ENCODE peak calls at places on chromosomes 12 and 14, in four cellular contexts. Z is IMR-90, Y is foreskin fibroblast, U is fibroblast of lung. H is an unnamed sample.

GRCh38 chr14:91737619-91738018 is 5.7 kb upstream of the CATSPERB start:
- DNase-seq in U (no peak), Y (no peak), Z (no peak), H (no peak)

GRCh38 chr12:122004633-122005071 is 17.0 kb upstream of the BCL7A start:
- DNase-seq in Y (peak; percentile 82), U (no peak), Z (peak; percentile 28), H (peak; percentile 22)

GRCh38 chr14:96253140-96253539 is 2.9 kb upstream of the BDKRB1 start:
- DNase-seq in Z (peak; percentile 98), U (peak; percentile 94), Y (peak; percentile 89), H (peak; percentile 92)

GRCh38 chr12:27460471-27460978 is 14.0 kb downstream of the SMCO2 start:
- DNase-seq in Y (no peak), U (no peak), Z (peak; percentile 38), H (no peak)

GRCh38 chr14:39071096-39071495 is 31.9 kb downstream of the SEC23A start:
- DNase-seq in U (no peak), Y (no peak), Z (no peak), H (no peak)

GRCh38 chr14:36454599-36455240 is 65.3 kb downstream of the NKX2-1 start:
- DNase-seq in Z (no peak), Y (no peak), U (no peak), H (no peak)

GRCh38 chr12:92629349-92630065 is 73.3 kb upstream of the PLEKHG7 start:
- DNase-seq in Z (peak; percentile 58), Y (peak; percentile 56), U (peak; percentile 59), H (peak; percentile 39)

GRCh38 chr14:33979613-33980276 is 28.9 kb upstream of the EGLN3 start:
- DNase-seq in Y (no peak), Z (no peak), U (no peak), H (no peak)

GRCh38 chr14:49620182-49621113 is at the start of the genes MGAT2 and RPL36AL:
- DNase-seq in U (peak; percentile 99), Y (peak; percentile 100), Z (peak; percentile 99), H (peak; percentile 99)

GRCh38 chr14:49989980-49990379 is 97.1 kb downstream of the ARF6 start:
- DNase-seq in Y (no peak), U (no peak), Z (no peak), H (no peak)

GRCh38 chr12:114860969-114861368 is 177.0 kb upstream of the TBX3 start:
- DNase-seq in Z (no peak), Y (no peak), U (no peak), H (no peak)

GRCh38 chr12:12975322-12976077 is 23.5 kb upstream of the GPRC5D start:
- DNase-seq in Z (peak; percentile 59), U (peak; percentile 51), Y (peak; percentile 71), H (peak; percentile 63)

GRCh38 chr14:103948442-103948841 is 6.1 kb upstream of the RD3L start:
- DNase-seq in Z (no peak), U (no peak), Y (no peak), H (no peak)

GRCh38 chr12:93870020-93870795 is 193.0 kb downstream of the CRADD start:
- DNase-seq in Y (no peak), U (no peak), Z (no peak), H (no peak)

GRCh38 chr12:31342314-31342713 is 16.4 kb upstream of the SINHCAF start:
- DNase-seq in Z (no peak), U (no peak), Y (no peak), H (no peak)

GRCh38 chr12:27244680-27245005 is 557 bp downstream of the STK38L start:
- DNase-seq in Y (peak; percentile 70), Z (peak; percentile 58), U (peak; percentile 65), H (no peak)

GRCh38 chr14:50001999-50002925 is 109.4 kb downstream of the ARF6 start:
- DNase-seq in U (no peak), Y (no peak), Z (no peak), H (no peak)

GRCh38 chr12:101855364-101855884 is 22.0 kb upstream of the DRAM1 start:
- DNase-seq in U (peak; percentile 45), Y (peak; percentile 49), Z (peak; percentile 69), H (peak; percentile 62)

GRCh38 chr12:53223391-53224267 is 8.4 kb downstream of the RARG start:
- DNase-seq in U (peak; percentile 64), Y (peak; percentile 83), Z (peak; percentile 60), H (peak; percentile 85)

GRCh38 chr12:88242161-88242925 is 100.2 kb downstream of the TMTC3 start:
- DNase-seq in U (peak; percentile 99), Y (peak; percentile 98), Z (peak; percentile 99), H (peak; percentile 77)

GRCh38 chr12:110622582-110622981 is 8.7 kb downstream of the TCTN1 start:
- DNase-seq in Z (no peak), Y (peak; percentile 29), U (peak; percentile 21), H (no peak)

GRCh38 chr12:2922329-2922728 is 31.6 kb downstream of the TULP3 start:
- DNase-seq in Z (peak; percentile 34), Y (peak; percentile 15), U (no peak), H (no peak)

DNA sequence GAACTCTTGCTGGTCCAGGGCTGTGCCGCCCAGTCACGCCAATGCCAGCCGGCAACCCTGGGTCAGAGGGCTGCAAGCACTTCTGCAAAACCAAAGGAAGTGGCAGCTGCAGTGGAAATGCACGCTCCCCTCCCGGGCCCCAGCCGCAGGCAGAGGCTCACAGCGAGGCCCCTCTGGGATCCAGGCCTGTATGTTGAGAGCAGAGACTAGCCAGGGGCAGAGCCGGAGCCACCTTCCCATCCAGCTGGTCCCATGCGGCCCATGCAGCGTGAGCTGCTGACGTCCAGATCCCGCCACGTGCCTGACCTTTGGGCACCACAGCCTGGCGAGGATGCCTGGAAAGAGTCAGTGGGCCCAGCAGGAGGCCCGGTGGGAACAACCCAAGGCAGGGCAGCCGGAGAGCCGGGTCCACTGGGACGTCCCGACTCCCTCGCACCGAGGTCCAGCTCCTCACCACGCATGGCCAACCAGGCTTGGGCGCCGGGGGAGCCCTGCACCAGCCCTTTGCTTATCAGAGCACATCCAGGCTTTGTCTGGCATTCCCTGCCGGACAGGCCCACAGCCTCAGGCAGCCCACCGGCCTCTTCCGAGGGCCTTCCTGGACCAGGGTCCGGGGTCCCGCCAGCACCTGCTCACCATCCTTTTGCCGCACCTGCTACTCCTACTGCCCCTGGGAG is 4.3 kb downstream of the GPR132 start:
- DNase-seq in Y (peak; percentile 32), U (no peak), Z (no peak), H (peak; percentile 49)
- H3K4me3 ChIP-seq in Y (no peak overlapping the region), U (no peak overlapping the region), Z (no peak overlapping the region), H (no peak overlapping the region)

DNA sequence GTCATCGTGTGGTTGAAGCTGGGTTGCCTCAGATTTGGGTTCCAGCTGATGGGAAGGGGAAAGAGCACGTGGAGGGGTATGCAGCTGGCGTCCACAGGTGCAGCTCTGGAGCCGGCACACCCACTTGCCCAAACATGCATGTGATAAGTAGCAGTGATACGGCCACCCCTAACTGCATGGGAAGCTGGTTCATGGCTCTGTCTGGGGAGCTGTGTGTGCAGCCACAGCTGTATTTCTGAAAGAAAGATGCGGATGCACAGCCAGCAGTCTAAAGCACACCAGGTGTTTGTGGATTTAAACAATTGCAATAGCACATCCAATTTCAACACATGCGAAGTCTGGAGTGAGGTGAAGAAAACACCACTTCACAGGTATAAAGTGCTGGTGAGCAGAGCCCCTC is 181.4 kb downstream of the EFCAB11 start:
- DNase-seq in Z (no peak), U (no peak), Y (no peak), H (no peak)
- H3K4me3 ChIP-seq in Z (no peak overlapping the region), U (no peak overlapping the region), Y (no peak overlapping the region), H (no peak overlapping the region)

GRCh38 chr12:106585862-106586534 is 3.2 kb downstream of the RFX4 start:
- DNase-seq in Y (no peak), Z (no peak), U (no peak), H (peak; percentile 11)

GRCh38 chr12:106584104-106585064 is 1.6 kb downstream of the RFX4 start:
- DNase-seq in U (no peak), Y (no peak), Z (no peak), H (peak; percentile 9)

GRCh38 chr12:106585237-106585834 is 2.5 kb downstream of the RFX4 start:
- DNase-seq in Z (no peak), U (no peak), Y (no peak), H (peak; percentile 2)

GRCh38 chr12:106586803-106587684 is 4.2 kb downstream of the RFX4 start:
- DNase-seq in Z (no peak), U (no peak), Y (no peak), H (peak; percentile 7)

DNA sequence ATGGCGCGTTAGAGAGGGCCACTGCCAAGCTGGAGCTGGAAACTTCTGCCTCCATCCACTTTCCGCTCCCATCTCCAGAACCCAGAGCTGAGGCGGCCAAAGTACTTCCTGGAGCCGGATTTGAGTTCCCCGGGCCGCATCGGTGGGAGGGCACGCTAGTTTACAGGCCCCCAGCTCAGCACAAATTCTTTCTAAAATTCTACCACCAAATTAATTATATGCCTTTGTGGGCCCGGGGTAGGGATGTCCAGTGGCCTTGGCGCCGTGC is 3.7 kb downstream of the RFX4 start:
- DNase-seq in U (no peak), Z (no peak), Y (no peak), H (no peak)
- H3K4me3 ChIP-seq in U (no peak overlapping the region), Z (no peak overlapping the region), Y (no peak overlapping the region), H (no peak overlapping the region)

GRCh38 chr14:61501714-61502458 is 180.5 kb downstream of the PRKCH start:
- DNase-seq in Y (no peak), U (no peak), Z (no peak), H (no peak)

GRCh38 chr14:61500046-61500445 is 178.7 kb downstream of the PRKCH start:
- DNase-seq in Z (no peak), U (no peak), Y (no peak), H (no peak)

GRCh38 chr14:61503167-61503801 is 181.9 kb downstream of the PRKCH start:
- DNase-seq in U (no peak), Y (no peak), Z (peak; percentile 33), H (no peak)

GRCh38 chr14:61504841-61505340 is 183.5 kb downstream of the PRKCH start:
- DNase-seq in U (no peak), Y (no peak), Z (no peak), H (no peak)

DNA sequence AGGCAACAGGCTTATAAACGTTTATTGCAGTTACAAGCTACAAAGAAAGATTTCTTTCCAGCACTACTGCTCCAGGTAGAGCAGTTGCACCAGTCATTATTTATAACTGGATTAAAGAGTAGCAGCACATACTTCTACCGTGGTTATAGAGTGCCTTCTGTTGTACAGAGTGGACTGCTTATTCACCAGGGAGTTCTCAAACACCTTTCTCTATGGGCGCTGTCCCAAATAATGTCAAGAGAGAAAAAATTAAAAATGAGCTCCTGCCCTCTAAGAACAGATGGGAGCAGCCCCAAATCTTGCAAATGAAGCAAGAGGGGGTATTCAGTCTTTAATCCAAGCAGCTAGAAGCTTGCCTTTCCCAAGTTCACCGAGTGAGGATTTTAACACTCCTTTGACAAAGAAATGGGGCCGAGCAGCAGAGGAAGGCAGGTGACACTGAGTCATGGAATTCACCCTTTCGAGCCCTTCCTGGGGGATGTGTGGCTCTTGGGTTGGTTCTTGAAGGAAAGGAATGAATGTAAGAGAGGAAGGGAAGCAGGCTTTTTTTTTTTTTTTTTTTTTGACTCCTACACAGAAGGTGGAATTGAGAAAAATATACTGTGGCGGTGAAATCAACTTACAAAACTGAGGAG is 181.2 kb downstream of the PRKCH start:
- DNase-seq in Y (no peak), Z (no peak), U (no peak), H (no peak)
- H3K4me3 ChIP-seq in Y (no peak overlapping the region), Z (no peak overlapping the region), U (no peak overlapping the region), H (no peak overlapping the region)

DNA sequence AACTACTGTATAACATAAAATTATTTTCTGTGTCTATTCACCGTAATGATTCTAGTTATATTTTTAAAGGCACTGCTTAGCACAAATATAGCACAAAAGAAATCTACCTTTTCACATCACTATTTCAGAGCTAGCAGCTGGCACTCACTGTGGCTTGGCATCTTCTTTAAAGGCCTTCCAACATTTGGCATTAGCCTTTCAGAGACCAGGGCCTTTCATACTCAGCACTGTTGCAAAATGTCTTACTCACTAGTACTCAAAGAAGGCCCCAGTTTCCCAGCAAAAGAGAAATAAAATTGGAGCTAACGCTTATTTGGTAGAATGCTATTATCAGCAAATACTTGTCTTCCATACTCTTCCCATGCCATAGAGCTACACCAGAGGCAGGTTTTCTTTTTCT is 238.4 kb downstream of the MED13L start:
- DNase-seq in Y (peak; percentile 34), Z (no peak), U (no peak), H (no peak)
- H3K4me3 ChIP-seq in Y (no peak overlapping the region), Z (no peak overlapping the region), U (no peak overlapping the region), H (no peak overlapping the region)

H was measured in adipocyte.